ENCODE peak calls at places on chromosomes 16 and 17, in ten cellular contexts. G is neural progenitor cell; E is heart left ventricle; A is aorta; J is left ventricle myocardium inferior; Y is hepatocyte; D is stomach; R is CD4-positive, alpha-beta memory T cell; S is MM.1S; X is ovary. N is an unnamed sample. For H3K36me3, the result is how much of the 10 kb centered on the place peaks cover.

GRCh38 chr17:21678451-21679081 is 13.8 kb upstream of the KCNJ18 start:
- DNase-seq in G (no peak), E (peak), D (no peak), R (no peak), A (peak), Y (no peak), J (no peak), X (no peak), S (no peak), N (peak)

GRCh38 chr17:71699907-71700306 is 420.9 kb upstream of the SOX9 start:
- DNase-seq in J (no peak), S (no peak), E (no peak), Y (no peak), G (no peak), A (no peak), X (no peak), D (no peak), R (no peak), N (no peak)

GRCh38 chr17:9115446-9116265 is 94.3 kb downstream of the NTN1 start:
- DNase-seq in Y (peak), A (peak), S (no peak), D (peak), J (peak), R (no peak), X (peak), E (peak), G (peak), N (no peak)

GRCh38 chr16:1225051-1225451 is at the start of gene TPSG1:
- DNase-seq in Y (peak), D (no peak), S (no peak), J (no peak), R (no peak), X (no peak), A (no peak), E (no peak), G (no peak), N (no peak)

GRCh38 chr16:50797456-50797855 is 55.6 kb downstream of the CYLD start:
- DNase-seq in E (no peak), A (no peak), D (no peak), R (no peak), S (no peak), Y (no peak), G (no peak), J (no peak), X (no peak), N (no peak)

GRCh38 chr17:6165806-6166205 is 95.6 kb downstream of the WSCD1 start:
- DNase-seq in G (no peak), Y (no peak), A (no peak), X (no peak), D (no peak), J (no peak), R (no peak), E (no peak), S (peak), N (no peak)

GRCh38 chr17:50177983-50178834 is 12.4 kb downstream of the SGCA start:
- DNase-seq in A (peak), G (peak), S (peak), D (peak), X (peak), R (peak), J (peak), E (peak), Y (peak), N (peak)

GRCh38 chr16:8571061-8571596 is 19.2 kb downstream of the TMEM114 start:
- DNase-seq in Y (no peak), G (peak), D (no peak), A (no peak), X (no peak), E (no peak), J (no peak), S (no peak), R (no peak), N (no peak)

GRCh38 chr17:50767030-50767429 is 288 bp downstream of the ANKRD40CL start:
- DNase-seq in E (no peak), S (no peak), D (no peak), A (no peak), G (no peak), Y (no peak), J (no peak), R (no peak), X (no peak), N (no peak)

GRCh38 chr17:34368455-34369195 is 5.6 kb upstream of the CCL1 start:
- DNase-seq in D (no peak), Y (no peak), S (no peak), A (no peak), E (no peak), J (no peak), X (no peak), R (no peak), G (no peak), N (no peak)

GRCh38 chr17:1975573-1975972 is 49.6 kb downstream of the RTN4RL1 start:
- DNase-seq in G (no peak), Y (no peak), J (no peak), S (no peak), D (no peak), X (no peak), R (no peak), A (no peak), E (no peak), N (no peak)

GRCh38 chr17:11814655-11815262 is 182.5 kb downstream of the ZNF18 start:
- DNase-seq in A (no peak), D (no peak), E (no peak), G (no peak), J (no peak), S (no peak), X (no peak), Y (no peak), R (no peak), N (no peak)

GRCh38 chr16:27286446-27286845 is 17.9 kb upstream of the NSMCE1 start:
- DNase-seq in J (no peak), R (no peak), Y (no peak), G (no peak), D (no peak), A (no peak), X (no peak), E (no peak), S (no peak), N (no peak)

GRCh38 chr16:22055881-22056280 is 36.5 kb upstream of the VWA3A start:
- DNase-seq in G (peak), D (no peak), A (no peak), X (no peak), J (no peak), R (no peak), Y (no peak), E (no peak), S (no peak), N (no peak)

GRCh38 chr16:29770250-29770929 is 7.7 kb upstream of the ZG16 start:
- DNase-seq in R (no peak), J (no peak), D (no peak), A (no peak), S (no peak), G (no peak), Y (no peak), E (no peak), X (no peak), N (no peak)

GRCh38 chr16:31202402-31203385 is at the start of gene PYCARD:
- DNase-seq in D (peak), E (peak), S (peak), A (peak), Y (peak), R (peak), J (peak), X (peak), G (peak), N (peak)

GRCh38 chr17:55354010-55354409 is 67.6 kb downstream of the MMD start:
- DNase-seq in A (no peak), R (no peak), E (no peak), X (no peak), Y (no peak), S (no peak), G (no peak), D (no peak), J (no peak), N (no peak)

GRCh38 chr16:49937886-49938285 is 82.0 kb upstream of the ZNF423 start:
- DNase-seq in R (no peak), G (no peak), E (no peak), S (no peak), D (peak), A (no peak), X (no peak), Y (no peak), J (no peak), N (no peak)

GRCh38 chr16:14180431-14181059 is 109.4 kb downstream of the MRTFB start:
- DNase-seq in A (no peak), Y (no peak), D (no peak), J (no peak), S (no peak), X (no peak), G (peak), E (no peak), R (no peak), N (no peak)

GRCh38 chr16:67844441-67844840 is 2.3 kb upstream of the NUTF2 start:
- DNase-seq in R (no peak), Y (no peak), G (peak), A (no peak), D (no peak), S (no peak), J (no peak), X (no peak), E (no peak), N (no peak)

GRCh38 chr17:18033442-18034099 is 5.4 kb downstream of the ATPAF2 start:
- DNase-seq in Y (peak), J (no peak), E (no peak), X (no peak), G (peak), R (peak), S (peak), D (peak), A (no peak), N (peak)

GRCh38 chr17:82300707-82301270 is 16.6 kb downstream of the CD7 start:
- DNase-seq in E (peak), A (peak), J (peak), R (peak), D (peak), Y (peak), G (peak), S (peak), X (peak), N (peak)

GRCh38 chr16:80303691-80304090 is 237.1 kb upstream of the DYNLRB2 start:
- DNase-seq in A (no peak), D (no peak), J (no peak), Y (no peak), G (no peak), X (no peak), S (no peak), E (no peak), R (no peak), N (peak)

DNA sequence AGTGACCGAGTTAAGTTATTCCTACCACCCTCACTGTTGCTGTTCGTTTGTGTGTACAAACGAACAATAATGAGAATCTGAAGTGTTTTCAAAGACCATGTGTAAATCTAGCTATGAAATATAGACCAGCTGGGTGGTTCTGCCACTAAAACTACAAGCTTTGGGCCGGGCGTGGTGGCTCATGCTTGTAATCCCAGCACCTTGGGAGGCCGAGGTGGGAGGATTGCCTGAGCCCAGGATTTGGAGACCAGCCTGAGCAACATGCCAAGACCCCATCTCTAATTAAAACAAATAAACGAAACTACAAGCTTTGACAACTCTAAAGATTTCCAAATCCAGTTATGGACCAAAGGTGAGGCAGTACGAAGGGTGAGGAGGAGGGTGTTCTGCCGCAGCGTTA is 973 bp downstream of the RECQL5 start:
- DNase-seq in E (no peak), Y (no peak), J (no peak), G (no peak), A (peak), D (no peak), R (no peak), S (no peak), X (no peak), N (no peak)
- H3K36me3 ChIP-seq in E (half or more), Y (under half), J (half or more), G (under half), A (under half), D (under half), R (under half), S (under half), X (under half), N (under half)

DNA sequence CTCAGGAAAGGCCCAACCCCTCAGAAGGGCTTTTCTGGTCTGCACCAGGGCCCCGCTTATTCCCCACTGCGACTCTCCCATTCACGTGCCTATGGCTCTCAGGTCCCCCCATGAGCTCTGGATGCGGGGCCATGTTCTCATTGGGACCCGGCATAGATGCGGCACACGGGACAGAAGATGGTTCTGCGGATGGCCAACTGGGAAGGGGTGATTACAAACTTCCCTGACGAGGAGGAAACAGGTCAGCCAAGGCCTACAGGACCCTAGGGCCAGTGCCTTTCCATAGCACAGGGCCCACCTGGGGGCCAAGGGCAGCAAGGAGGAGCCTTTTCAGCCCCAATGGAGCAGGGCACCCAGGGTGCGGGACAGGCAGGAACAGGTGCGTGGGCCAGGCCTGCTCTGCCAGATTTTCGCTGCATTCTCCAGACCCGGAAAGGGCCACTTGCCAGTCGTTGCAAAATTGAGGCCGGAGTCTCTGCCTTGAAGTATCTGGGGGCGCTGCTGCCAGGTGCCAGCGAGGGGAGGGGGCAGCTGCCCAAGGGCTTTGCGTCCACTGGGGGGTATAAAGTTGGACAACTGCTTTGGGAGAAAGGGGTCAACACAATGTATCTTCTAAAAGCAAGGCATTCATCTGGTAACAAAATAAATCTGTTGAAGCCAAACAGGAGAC is 20.5 kb downstream of the SLC7A5 start:
- DNase-seq in X (no peak), E (no peak), D (peak), Y (no peak), R (no peak), G (no peak), S (no peak), A (no peak), J (no peak), N (no peak)
- H3K27ac ChIP-seq in X (no peak), E (no peak), D (peak), Y (no peak), R (no peak), G (no peak), S (no peak), A (no peak), J (no peak), N (no peak)

GRCh38 chr17:60495260-60495659 is 30.8 kb downstream of the APPBP2 start:
- DNase-seq in S (no peak), R (no peak), A (no peak), X (no peak), J (no peak), Y (no peak), E (no peak), D (no peak), G (no peak), N (no peak)
- H3K36me3 ChIP-seq in S (under half), R (under half), A (under half), X (under half), J (half or more), Y (under half), E (half or more), D (under half), G (under half), N (under half)

DNA sequence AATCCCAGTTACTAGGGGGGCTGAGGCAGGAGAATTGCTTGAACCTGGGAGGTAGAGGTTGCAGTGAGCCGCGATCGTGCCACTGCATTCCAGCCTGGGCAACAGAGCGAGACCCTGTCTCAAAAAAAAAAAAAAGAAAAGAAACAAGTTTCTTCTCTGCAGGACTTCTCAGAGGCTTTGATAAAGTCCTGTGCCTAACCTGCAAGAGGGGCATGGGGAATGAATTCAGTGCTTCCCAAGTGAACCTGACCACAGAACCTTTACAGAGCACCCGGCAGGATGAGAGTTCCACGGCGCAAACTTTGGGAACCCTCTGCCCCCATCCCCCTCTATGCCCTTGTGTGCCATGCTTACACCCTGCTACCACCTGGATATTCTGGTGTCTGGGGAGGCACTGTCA is 17.9 kb downstream of the ITGB4 start:
- DNase-seq in S (no peak), G (no peak), D (no peak), Y (no peak), X (no peak), A (no peak), E (no peak), J (no peak), R (no peak), N (no peak)
- H3K27ac ChIP-seq in S (no peak), G (no peak), D (no peak), Y (no peak), X (no peak), A (no peak), E (no peak), J (no peak), R (no peak), N (no peak)

GRCh38 chr16:58615280-58615679 is 14.3 kb downstream of the CNOT1 start:
- DNase-seq in R (no peak), J (no peak), Y (no peak), A (no peak), G (no peak), S (no peak), X (no peak), E (no peak), D (no peak), N (no peak)
- H3K36me3 ChIP-seq in R (under half), J (under half), Y (under half), A (under half), G (under half), S (under half), X (under half), E (under half), D (under half), N (under half)